ENCODE peak calls at places on chromosomes 16 and 17, in seven cellular contexts. One of them, this sample, is unnamed.

GRCh38 chr17:76816590-76817135 is 51.5 kb upstream of the MGAT5B start:
- DNase-seq in GM12892: no peak
- DNase-seq in GM12878: no peak
- DNase-seq in SK-N-SH: peak
- DNase-seq in GM12891: peak
- DNase-seq in H1: peak
- DNase-seq in K562: peak
- DNase-seq in this sample: peak

GRCh38 chr16:70642633-70643032 is 3.7 kb upstream of the IL34 start:
- DNase-seq in SK-N-SH: no peak
- DNase-seq in H1: no peak
- DNase-seq in GM12892: no peak
- DNase-seq in K562: no peak
- DNase-seq in GM12891: no peak
- DNase-seq in GM12878: no peak
- DNase-seq in this sample: no peak

GRCh38 chr17:82414548-82415281 is 3.4 kb upstream of the HEXD start:
- DNase-seq in GM12878: no peak
- DNase-seq in GM12891: peak
- DNase-seq in SK-N-SH: peak
- DNase-seq in GM12892: peak
- DNase-seq in H1: peak
- DNase-seq in K562: peak
- DNase-seq in this sample: peak

GRCh38 chr17:14792751-14793150 is 472.4 kb downstream of the PMP22 start:
- DNase-seq in GM12891: no peak
- DNase-seq in K562: no peak
- DNase-seq in H1: no peak
- DNase-seq in GM12878: no peak
- DNase-seq in GM12892: no peak
- DNase-seq in SK-N-SH: no peak
- DNase-seq in this sample: no peak

GRCh38 chr17:30921544-30922196 is at the start of gene ADAP2:
- DNase-seq in GM12878: no peak
- DNase-seq in GM12891: peak
- DNase-seq in K562: peak
- DNase-seq in GM12892: peak
- DNase-seq in SK-N-SH: peak
- DNase-seq in H1: no peak
- DNase-seq in this sample: no peak

GRCh38 chr16:14501331-14502255 is 128.5 kb downstream of the PARN start:
- DNase-seq in SK-N-SH: peak
- DNase-seq in GM12878: peak
- DNase-seq in K562: peak
- DNase-seq in GM12891: no peak
- DNase-seq in H1: peak
- DNase-seq in GM12892: no peak
- DNase-seq in this sample: peak

GRCh38 chr16:48607056-48607825 is 2.7 kb downstream of the N4BP1 start:
- DNase-seq in GM12878: no peak
- DNase-seq in GM12891: no peak
- DNase-seq in GM12892: no peak
- DNase-seq in H1: no peak
- DNase-seq in K562: no peak
- DNase-seq in SK-N-SH: no peak
- DNase-seq in this sample: no peak

GRCh38 chr17:40430272-40431230 is 12.7 kb upstream of the IGFBP4 start:
- DNase-seq in K562: no peak
- DNase-seq in GM12878: no peak
- DNase-seq in GM12891: no peak
- DNase-seq in SK-N-SH: no peak
- DNase-seq in H1: no peak
- DNase-seq in GM12892: no peak
- DNase-seq in this sample: no peak

GRCh38 chr17:47286198-47286914 is 32.7 kb downstream of the ITGB3 start:
- DNase-seq in GM12892: peak
- DNase-seq in SK-N-SH: no peak
- DNase-seq in GM12891: no peak
- DNase-seq in GM12878: peak
- DNase-seq in H1: no peak
- DNase-seq in K562: no peak
- DNase-seq in this sample: no peak

GRCh38 chr16:57957396-57958392 is 13.2 kb downstream of the CNGB1 start:
- DNase-seq in SK-N-SH: no peak
- DNase-seq in GM12892: no peak
- DNase-seq in K562: peak
- DNase-seq in GM12878: no peak
- DNase-seq in GM12891: no peak
- DNase-seq in H1: no peak
- DNase-seq in this sample: no peak

GRCh38 chr17:28747046-28747691 is 3.4 kb downstream of the TRAF4 start:
- DNase-seq in GM12892: no peak
- DNase-seq in H1: no peak
- DNase-seq in GM12878: no peak
- DNase-seq in K562: peak
- DNase-seq in GM12891: no peak
- DNase-seq in SK-N-SH: no peak
- DNase-seq in this sample: no peak

GRCh38 chr17:79799174-79799537 is 2.3 kb upstream of the CBX8 start:
- DNase-seq in GM12878: no peak
- DNase-seq in GM12892: no peak
- DNase-seq in GM12891: no peak
- DNase-seq in H1: no peak
- DNase-seq in SK-N-SH: peak
- DNase-seq in K562: no peak
- DNase-seq in this sample: no peak

GRCh38 chr17:66673668-66674276 is 161.1 kb upstream of the CACNG5 start:
- DNase-seq in H1: peak
- DNase-seq in SK-N-SH: peak
- DNase-seq in K562: no peak
- DNase-seq in GM12878: no peak
- DNase-seq in GM12892: no peak
- DNase-seq in GM12891: no peak
- DNase-seq in this sample: peak

GRCh38 chr17:1049446-1050225 is 52.7 kb downstream of the TIMM22 start:
- DNase-seq in SK-N-SH: no peak
- DNase-seq in K562: no peak
- DNase-seq in H1: no peak
- DNase-seq in GM12892: no peak
- DNase-seq in GM12878: no peak
- DNase-seq in GM12891: no peak
- DNase-seq in this sample: no peak

GRCh38 chr17:79916506-79916905 is 77.3 kb upstream of the CBX4 start:
- DNase-seq in H1: no peak
- DNase-seq in K562: no peak
- DNase-seq in GM12892: no peak
- DNase-seq in SK-N-SH: no peak
- DNase-seq in GM12891: no peak
- DNase-seq in GM12878: no peak
- DNase-seq in this sample: no peak

GRCh38 chr17:74552037-74552436 is 6.1 kb upstream of the CD300C start:
- DNase-seq in GM12878: no peak
- DNase-seq in SK-N-SH: no peak
- DNase-seq in GM12892: no peak
- DNase-seq in GM12891: no peak
- DNase-seq in H1: no peak
- DNase-seq in K562: no peak
- DNase-seq in this sample: no peak

GRCh38 chr16:82995927-82996441 is 369.2 kb downstream of the CDH13 start:
- DNase-seq in H1: no peak
- DNase-seq in K562: no peak
- DNase-seq in GM12892: no peak
- DNase-seq in GM12891: no peak
- DNase-seq in SK-N-SH: no peak
- DNase-seq in GM12878: no peak
- DNase-seq in this sample: no peak

GRCh38 chr16:28951410-28951943 is 740 bp downstream of the NFATC2IP start:
- DNase-seq in SK-N-SH: no peak
- DNase-seq in GM12878: no peak
- DNase-seq in GM12891: no peak
- DNase-seq in H1: no peak
- DNase-seq in GM12892: no peak
- DNase-seq in K562: no peak
- DNase-seq in this sample: no peak

GRCh38 chr16:46731691-46732555 is 16.2 kb downstream of the MYLK3 start:
- DNase-seq in K562: no peak
- DNase-seq in SK-N-SH: no peak
- DNase-seq in GM12891: no peak
- DNase-seq in H1: no peak
- DNase-seq in GM12892: no peak
- DNase-seq in GM12878: no peak
- DNase-seq in this sample: peak

GRCh38 chr16:18788828-18789514 is 1.2 kb downstream of the RPS15A start:
- DNase-seq in H1: no peak
- DNase-seq in SK-N-SH: no peak
- DNase-seq in K562: no peak
- DNase-seq in GM12878: no peak
- DNase-seq in GM12891: no peak
- DNase-seq in GM12892: no peak
- DNase-seq in this sample: no peak

GRCh38 chr17:27895110-27895895 is 2.1 kb upstream of the LYRM9 start:
- DNase-seq in SK-N-SH: no peak
- DNase-seq in K562: no peak
- DNase-seq in H1: no peak
- DNase-seq in GM12878: no peak
- DNase-seq in GM12891: no peak
- DNase-seq in GM12892: no peak
- DNase-seq in this sample: no peak

DNA sequence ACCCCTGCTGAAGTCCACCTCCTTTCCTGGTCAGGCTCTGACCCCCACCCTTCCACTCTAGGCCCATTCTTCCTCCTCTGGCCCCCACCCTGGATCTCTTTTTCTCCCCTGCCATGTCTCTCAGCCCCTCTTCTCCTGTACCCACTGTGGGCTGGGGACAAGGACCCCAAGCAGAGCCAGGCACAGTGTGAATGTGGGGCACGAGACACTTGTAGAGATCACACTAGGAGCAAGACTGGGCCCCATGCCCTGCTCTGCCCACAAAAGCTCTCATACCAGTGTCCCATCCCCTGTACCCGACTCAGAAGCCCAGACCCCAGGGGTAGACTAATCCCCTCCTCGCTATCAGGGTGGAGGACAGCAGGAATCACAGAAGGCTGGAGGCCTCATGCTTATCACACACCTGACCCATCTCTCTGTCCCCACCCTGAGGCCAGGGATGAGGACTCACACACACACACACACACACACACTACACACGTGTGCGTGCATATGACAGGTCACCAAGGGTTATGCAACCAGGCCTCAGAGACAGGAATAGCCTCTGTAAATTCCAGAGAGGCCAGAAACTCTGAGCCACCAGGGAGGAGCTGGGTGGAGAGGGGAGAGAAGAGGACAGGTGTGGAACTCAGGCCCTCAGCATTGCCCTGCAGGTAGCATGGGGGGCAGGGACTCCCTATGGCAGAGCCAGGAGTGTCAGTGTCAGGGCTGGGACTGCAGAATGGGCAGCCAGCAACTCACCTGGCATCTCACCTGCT is 21.1 kb downstream of the ARHGAP27 start:
- DNase-seq in K562: no peak
- DNase-seq in H1: no peak
- DNase-seq in GM12878: no peak
- DNase-seq in GM12892: no peak
- DNase-seq in SK-N-SH: no peak
- DNase-seq in GM12891: no peak
- DNase-seq in this sample: no peak
- TF ChIP-seq TAF1 in K562: no peak
- TF ChIP-seq TAF1 in H1: no peak
- TF ChIP-seq TAF1 in GM12878: no peak
- TF ChIP-seq TAF1 in GM12892: no peak
- TF ChIP-seq TAF1 in SK-N-SH: no peak
- TF ChIP-seq TAF1 in GM12891: no peak
- TF ChIP-seq TAF1 in this sample: no peak

GRCh38 chr17:12987120-12987519 is 30.7 kb downstream of the ELAC2 start:
- DNase-seq in GM12891: no peak
- DNase-seq in K562: no peak
- DNase-seq in H1: no peak
- DNase-seq in GM12878: no peak
- DNase-seq in SK-N-SH: peak
- DNase-seq in GM12892: no peak
- DNase-seq in this sample: no peak
- TF ChIP-seq TAF1 in GM12891: no peak
- TF ChIP-seq TAF1 in K562: no peak
- TF ChIP-seq TAF1 in H1: no peak
- TF ChIP-seq TAF1 in GM12878: no peak
- TF ChIP-seq TAF1 in SK-N-SH: no peak
- TF ChIP-seq TAF1 in GM12892: no peak
- TF ChIP-seq TAF1 in this sample: no peak

DNA sequence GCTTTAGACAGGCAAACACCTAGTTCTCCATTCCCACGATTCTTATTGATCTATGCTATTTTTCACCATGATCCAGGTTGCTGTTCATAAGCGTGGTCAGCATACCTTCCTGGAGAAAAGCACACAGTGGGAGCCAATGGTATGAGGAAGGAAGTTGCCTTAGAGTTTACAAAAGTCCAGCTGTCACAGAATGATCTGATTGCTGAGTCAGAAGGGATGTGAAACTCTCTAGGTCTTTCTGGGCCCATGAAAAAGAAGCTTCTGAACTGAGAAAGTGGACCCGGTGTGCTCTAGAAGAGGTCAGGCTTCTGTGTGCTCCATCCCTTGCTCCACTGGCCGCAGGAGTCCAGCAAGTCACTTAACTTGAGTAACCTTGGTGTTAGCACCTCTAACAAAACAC is 71.0 kb upstream of the CCL1 start:
- DNase-seq in GM12892: no peak
- DNase-seq in K562: no peak
- DNase-seq in GM12891: no peak
- DNase-seq in H1: no peak
- DNase-seq in GM12878: no peak
- DNase-seq in SK-N-SH: no peak
- DNase-seq in this sample: no peak
- TF ChIP-seq TAF1 in GM12892: no peak
- TF ChIP-seq TAF1 in K562: no peak
- TF ChIP-seq TAF1 in GM12891: no peak
- TF ChIP-seq TAF1 in H1: no peak
- TF ChIP-seq TAF1 in GM12878: no peak
- TF ChIP-seq TAF1 in SK-N-SH: no peak
- TF ChIP-seq TAF1 in this sample: no peak

GRCh38 chr16:87366288-87366687 is 17.3 kb downstream of the FBXO31 start:
- DNase-seq in H1: no peak
- DNase-seq in GM12892: no peak
- DNase-seq in SK-N-SH: no peak
- DNase-seq in GM12891: no peak
- DNase-seq in K562: no peak
- DNase-seq in GM12878: no peak
- DNase-seq in this sample: no peak

GRCh38 chr16:87360862-87361610 is 22.5 kb downstream of the FBXO31 start:
- DNase-seq in GM12891: no peak
- DNase-seq in GM12892: no peak
- DNase-seq in GM12878: no peak
- DNase-seq in SK-N-SH: no peak
- DNase-seq in K562: no peak
- DNase-seq in H1: no peak
- DNase-seq in this sample: no peak

GRCh38 chr16:87361916-87362619 is 21.5 kb downstream of the FBXO31 start:
- DNase-seq in SK-N-SH: no peak
- DNase-seq in GM12878: no peak
- DNase-seq in H1: no peak
- DNase-seq in GM12892: no peak
- DNase-seq in K562: no peak
- DNase-seq in GM12891: no peak
- DNase-seq in this sample: no peak

GRCh38 chr16:87365021-87365713 is 18.4 kb downstream of the FBXO31 start:
- DNase-seq in K562: no peak
- DNase-seq in GM12891: no peak
- DNase-seq in GM12892: no peak
- DNase-seq in SK-N-SH: no peak
- DNase-seq in GM12878: no peak
- DNase-seq in H1: no peak
- DNase-seq in this sample: no peak

GRCh38 chr16:87363771-87364476 is 19.7 kb downstream of the FBXO31 start:
- DNase-seq in H1: no peak
- DNase-seq in GM12892: no peak
- DNase-seq in GM12878: no peak
- DNase-seq in SK-N-SH: peak
- DNase-seq in GM12891: no peak
- DNase-seq in K562: no peak
- DNase-seq in this sample: no peak
- TF ChIP-seq TAF1 in H1: no peak
- TF ChIP-seq TAF1 in GM12892: no peak
- TF ChIP-seq TAF1 in GM12878: no peak
- TF ChIP-seq TAF1 in SK-N-SH: no peak
- TF ChIP-seq TAF1 in GM12891: no peak
- TF ChIP-seq TAF1 in K562: no peak
- TF ChIP-seq TAF1 in this sample: no peak

This sample was measured in HepG2.